ENCODE peak calls at places on chromosome 6, in eight cellular contexts. J, Q, M, D, X, O, N and V are unnamed samples. For H3K4me1 and H3K27me3, the result is how much of the 10 kb centered on the place peaks cover.

GRCh38 chr6:5214570-5215052 is 46.1 kb downstream of the LYRM4 start:
- DNase-seq in Q (peak), J (peak), N (no peak), X (no peak), M (peak), D (no peak), O (no peak), V (no peak)

GRCh38 chr6:149560736-149561135 is 5.4 kb upstream of the GINM1 start:
- DNase-seq in O (peak), M (peak), X (no peak), D (no peak), J (peak), N (no peak), Q (no peak), V (no peak)

GRCh38 chr6:84651583-84651982 is 112.8 kb downstream of the TBX18 start:
- DNase-seq in X (no peak), M (no peak), J (no peak), D (no peak), N (no peak), Q (no peak), O (no peak), V (no peak)

GRCh38 chr6:72824833-72825232 is 203.0 kb downstream of the KCNQ5 start:
- DNase-seq in Q (no peak), X (no peak), O (no peak), D (no peak), N (no peak), J (no peak), M (no peak), V (no peak)

GRCh38 chr6:106765496-106765895 is 136.1 kb downstream of the QRSL1 start:
- DNase-seq in O (no peak), J (no peak), Q (no peak), X (no peak), N (no peak), M (no peak), D (no peak), V (no peak)

GRCh38 chr6:64505312-64505711 is 869.7 kb downstream of the PHF3 start:
- DNase-seq in D (no peak), O (no peak), M (peak), X (no peak), J (no peak), Q (no peak), N (peak), V (no peak)

GRCh38 chr6:15464211-15464725 is 198.6 kb downstream of the DTNBP1 start:
- DNase-seq in N (no peak), M (peak), Q (no peak), D (no peak), X (no peak), O (peak), J (peak), V (no peak)

GRCh38 chr6:35844290-35844689 is 39.1 kb downstream of the LHFPL5 start:
- DNase-seq in Q (no peak), J (no peak), X (no peak), M (no peak), N (no peak), D (no peak), O (no peak), V (no peak)

GRCh38 chr6:36577298-36577697 is 16.9 kb upstream of the SRSF3 start:
- DNase-seq in D (no peak), J (no peak), O (no peak), N (no peak), Q (peak), X (no peak), M (peak), V (no peak)

GRCh38 chr6:131173680-131174079 is 38.4 kb downstream of the AKAP7 start:
- DNase-seq in M (no peak), N (no peak), Q (peak), D (no peak), J (no peak), O (no peak), X (no peak), V (no peak)

GRCh38 chr6:140463312-140463710 is 1088.9 kb upstream of the CITED2 start:
- DNase-seq in M (no peak), D (no peak), O (no peak), N (no peak), Q (no peak), X (no peak), J (no peak), V (no peak)

GRCh38 chr6:108119212-108120141 is 44.9 kb upstream of the OSTM1 start:
- DNase-seq in M (no peak), X (no peak), Q (no peak), D (no peak), O (no peak), N (no peak), J (no peak), V (no peak)

GRCh38 chr6:84773431-84774173 is 9.2 kb upstream of the TBX18 start:
- DNase-seq in D (peak), X (peak), O (no peak), Q (peak), N (peak), J (no peak), M (peak), V (no peak)

GRCh38 chr6:39239527-39240154 is 10.4 kb upstream of the KCNK5 start:
- DNase-seq in X (no peak), D (no peak), M (no peak), J (no peak), N (peak), Q (no peak), O (no peak), V (no peak)

DNA sequence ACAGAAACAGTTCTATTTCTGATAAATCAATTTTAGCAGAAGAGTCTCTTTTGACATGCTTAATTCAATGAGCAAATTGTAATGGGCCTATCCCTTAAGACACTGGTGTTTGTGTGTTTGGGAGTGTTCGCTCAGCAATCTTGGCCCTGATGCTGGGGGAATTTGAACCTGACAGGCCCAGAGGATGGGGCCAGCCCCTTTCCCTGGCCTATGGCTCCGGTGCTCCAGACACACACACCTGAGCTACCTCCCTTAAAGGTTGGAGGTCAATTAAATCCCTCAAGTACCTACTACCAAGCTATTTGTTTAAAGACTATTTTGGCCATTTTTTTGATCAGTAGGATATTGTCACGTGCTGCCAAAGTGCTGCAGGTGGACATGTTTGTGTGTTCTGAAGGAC is 549.3 kb downstream of the PRKN start:
- DNase-seq in M (no peak), O (no peak), J (no peak), N (no peak), Q (no peak), D (no peak), X (no peak), V (no peak)
- H3K4me1 ChIP-seq in M (under half), O (under half), J (under half), N (under half), Q (under half), D (under half), X (under half), V (under half)

DNA sequence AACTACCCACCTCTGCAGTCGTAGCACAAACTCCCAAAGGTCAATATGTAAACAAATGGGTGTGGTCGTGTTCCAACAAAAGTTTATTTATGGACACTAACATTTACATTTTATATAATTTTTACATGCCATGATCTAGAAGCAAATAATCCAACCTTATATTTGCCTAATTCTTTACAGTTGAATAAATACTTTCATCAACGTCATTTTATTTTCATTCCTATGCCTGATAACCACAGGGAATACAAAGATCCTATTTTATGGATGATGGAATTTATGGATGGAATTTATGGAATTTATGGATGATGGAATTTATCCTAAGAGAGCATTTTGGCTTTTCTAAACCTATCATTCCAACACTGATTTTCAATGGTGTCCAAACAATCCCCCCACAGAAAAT is 232.7 kb downstream of the MYLK4 start:
- DNase-seq in N (no peak), J (no peak), Q (no peak), M (no peak), O (no peak), X (no peak), D (no peak), V (no peak)
- H3K27me3 ChIP-seq in N (under half), J (under half), Q (under half), M (under half), O (under half), X (under half), D (under half), V (under half)

DNA sequence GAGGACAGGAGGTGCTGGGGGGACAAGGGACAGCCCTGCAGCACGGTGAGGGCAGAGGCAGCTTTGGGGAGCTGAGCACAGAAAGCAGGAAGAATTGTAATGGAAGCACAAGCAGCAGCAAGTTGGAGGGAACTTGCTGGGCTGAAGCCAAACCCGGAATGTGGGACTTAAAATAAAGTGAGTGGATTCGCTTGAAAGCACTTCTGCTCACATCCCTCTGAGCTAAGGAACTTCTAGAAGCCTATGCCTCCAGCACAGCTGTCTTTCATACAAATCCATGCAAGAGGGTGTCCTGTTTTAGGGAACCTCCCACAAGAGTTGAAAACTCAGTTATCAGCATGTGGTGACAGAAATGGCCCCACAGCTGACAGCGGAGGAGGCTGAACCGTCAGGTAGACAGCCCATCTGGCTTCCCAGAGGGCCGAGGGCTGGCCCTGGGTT is 71.4 kb upstream of the MLN start:
- DNase-seq in D (no peak), M (peak), J (no peak), N (no peak), O (no peak), X (no peak), Q (no peak), V (no peak)
- H3K27ac ChIP-seq in D (no peak), M (no peak), J (no peak), N (no peak), O (no peak), X (no peak), Q (no peak), V (no peak)

GRCh38 chr6:6590530-6590929 is 2.0 kb downstream of the LY86 start:
- DNase-seq in J (no peak), D (no peak), O (no peak), N (no peak), Q (no peak), M (no peak), X (no peak), V (no peak)
- H3K4me1 ChIP-seq in J (under half), D (under half), O (half or more), N (half or more), Q (under half), M (under half), X (under half), V (under half)

GRCh38 chr6:99587792-99588191 is 18.8 kb upstream of the PRDM13 start:
- DNase-seq in J (no peak), Q (no peak), N (no peak), D (no peak), X (no peak), O (no peak), M (no peak), V (no peak)
- H3K27me3 ChIP-seq in J (under half), Q (under half), N (under half), D (under half), X (under half), O (under half), M (under half), V (half or more)

GRCh38 chr6:105458061-105458460 is 55.2 kb upstream of the PREP start:
- DNase-seq in X (no peak), J (no peak), M (no peak), D (no peak), O (no peak), Q (no peak), N (no peak), V (no peak)

GRCh38 chr6:105458552-105458951 is 55.7 kb upstream of the PREP start:
- DNase-seq in D (no peak), M (no peak), J (no peak), Q (peak), O (no peak), N (no peak), X (no peak), V (no peak)

GRCh38 chr6:105460860-105461259 is 58.0 kb upstream of the PREP start:
- DNase-seq in O (no peak), N (no peak), M (no peak), Q (no peak), X (no peak), J (no peak), D (no peak), V (no peak)

GRCh38 chr6:105459049-105459448 is 56.2 kb upstream of the PREP start:
- DNase-seq in X (no peak), O (peak), N (no peak), J (peak), D (no peak), M (peak), Q (peak), V (no peak)

GRCh38 chr6:105459884-105460283 is 57.0 kb upstream of the PREP start:
- DNase-seq in X (no peak), D (no peak), N (no peak), M (no peak), O (no peak), Q (peak), J (no peak), V (no peak)
- H3K27ac ChIP-seq in X (no peak), D (no peak), N (no peak), M (no peak), O (peak), Q (peak), J (peak), V (no peak)

DNA sequence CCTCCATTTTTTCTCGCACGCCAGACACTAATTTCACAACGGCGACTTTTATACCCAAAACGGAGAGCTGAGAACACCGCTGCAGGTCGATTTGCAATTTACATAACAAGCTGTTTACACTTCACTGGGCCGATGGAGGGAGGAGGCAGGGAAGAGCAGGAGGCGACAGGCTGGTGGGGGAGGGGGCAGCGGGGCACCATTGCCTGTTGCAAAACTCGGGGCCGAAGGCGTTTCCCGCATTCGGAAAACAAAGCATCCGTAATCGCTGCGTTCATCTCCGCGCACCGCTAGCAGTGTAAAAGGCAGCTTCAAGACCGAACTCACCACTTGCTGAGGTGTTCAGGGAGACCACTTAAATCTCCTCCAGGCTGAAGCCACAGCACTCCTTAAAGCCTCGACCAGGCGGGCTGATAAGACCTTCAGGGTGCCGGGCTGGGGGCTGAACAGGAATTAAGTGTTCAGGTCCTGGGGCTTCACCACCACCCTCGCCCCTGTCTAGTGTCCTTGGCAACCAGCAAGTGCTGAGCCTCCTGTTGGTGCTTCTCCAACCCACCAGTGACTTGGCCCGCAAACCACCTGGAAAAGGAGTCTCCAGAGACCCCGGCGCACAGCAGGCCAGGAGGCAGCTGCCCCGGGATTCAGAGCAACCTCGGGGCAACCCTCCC is 2.0 kb upstream of the FOXC1 start:
- DNase-seq in J (no peak), O (no peak), Q (no peak), M (no peak), D (no peak), N (no peak), X (no peak), V (no peak)
- H3K4me1 ChIP-seq in J (half or more), O (half or more), Q (under half), M (under half), D (under half), N (half or more), X (under half), V (under half)

GRCh38 chr6:41419385-41419784 is 84.0 kb downstream of the NCR2 start:
- DNase-seq in Q (no peak), D (no peak), J (no peak), M (no peak), O (no peak), X (no peak), N (no peak), V (no peak)

GRCh38 chr6:41422156-41422555 is 86.7 kb downstream of the NCR2 start:
- DNase-seq in Q (no peak), X (no peak), D (no peak), N (no peak), O (no peak), M (peak), J (no peak), V (no peak)

GRCh38 chr6:41413250-41413649 is 77.8 kb downstream of the NCR2 start:
- DNase-seq in N (no peak), M (no peak), D (no peak), X (no peak), J (no peak), Q (no peak), O (no peak), V (no peak)

GRCh38 chr6:41411961-41412360 is 76.6 kb downstream of the NCR2 start:
- DNase-seq in Q (no peak), N (no peak), M (no peak), J (no peak), D (no peak), O (no peak), X (no peak), V (no peak)

DNA sequence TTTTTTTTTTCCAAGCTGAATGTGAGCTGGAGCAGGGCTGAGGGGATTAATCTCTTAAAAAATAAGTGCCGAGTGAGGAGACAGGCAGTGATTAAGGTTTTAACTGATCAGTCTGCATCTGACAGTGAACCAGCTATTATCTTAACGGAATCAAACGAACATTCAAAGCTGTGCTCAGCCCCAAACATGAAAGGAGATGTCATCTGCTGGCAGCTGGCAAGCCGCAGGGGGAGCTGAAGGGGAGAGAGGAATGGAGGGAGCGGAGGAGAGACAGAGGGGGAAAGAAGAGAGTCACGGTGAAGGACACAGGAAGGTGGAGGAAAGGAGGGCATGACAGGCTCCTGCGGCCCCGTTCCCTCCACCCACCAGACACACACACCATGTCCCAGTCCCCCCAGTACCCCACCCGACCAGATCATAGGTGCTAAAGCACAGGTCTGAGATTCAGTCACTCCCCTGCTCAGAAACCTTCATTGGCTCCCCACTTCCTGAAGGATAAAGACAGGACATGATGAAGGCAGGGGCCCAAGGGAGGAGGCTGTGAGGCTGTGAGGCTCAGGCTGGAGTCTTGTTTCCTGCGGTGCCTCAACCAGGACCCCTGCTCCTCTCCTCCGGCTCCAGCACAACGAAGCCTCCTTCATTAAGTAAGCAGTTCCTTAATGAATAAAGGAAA is 80.9 kb downstream of the NCR2 start:
- DNase-seq in J (no peak), D (no peak), N (no peak), O (no peak), X (no peak), M (peak), Q (no peak), V (no peak)
- H3K27me3 ChIP-seq in J (under half), D (under half), N (under half), O (under half), X (under half), M (under half), Q (under half), V (under half)

DNA sequence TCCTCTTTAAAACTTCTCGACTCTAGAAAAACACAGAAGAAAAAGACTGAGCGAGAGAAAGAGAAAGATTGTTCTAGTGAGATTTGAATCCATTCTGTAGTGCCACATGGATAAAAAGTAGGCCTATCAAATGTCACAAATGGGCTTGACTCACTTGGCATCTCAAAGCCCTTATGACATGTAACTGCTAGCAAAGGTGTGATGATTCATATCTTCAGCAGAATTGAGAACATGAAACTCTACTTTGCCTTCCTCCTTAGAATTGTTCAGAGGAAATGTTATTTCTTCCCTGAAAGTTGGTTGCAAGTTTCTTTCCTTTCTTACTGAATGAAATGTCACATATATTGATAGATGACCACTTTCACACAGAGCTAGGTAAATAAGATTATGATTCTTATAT is 40.4 kb upstream of the DUSP22 start:
- DNase-seq in Q (peak), X (no peak), M (no peak), N (no peak), O (no peak), D (no peak), J (peak), V (no peak)
- H3K27ac ChIP-seq in Q (no peak), X (no peak), M (no peak), N (no peak), O (no peak), D (no peak), J (no peak), V (no peak)

GRCh38 chr6:44123544-44123943 is 3.7 kb downstream of the MRPL14 start:
- DNase-seq in D (no peak), Q (no peak), O (no peak), J (no peak), M (no peak), N (no peak), X (no peak), V (no peak)
- H3K4me1 ChIP-seq in D (half or more), Q (under half), O (half or more), J (half or more), M (under half), N (half or more), X (half or more), V (half or more)